ENCODE peak calls at places on chromosomes 5 and 9, in five cellular contexts. D is left lung, V is A549, T is heart left ventricle, O is cardiac muscle cell. I is an unnamed sample.

GRCh38 chr5:111389390-111390082 is 122.8 kb downstream of the STARD4 start:
- DNase-seq in O (no peak), T (no peak), V (peak; percentile 2), D (no peak), I (no peak)

GRCh38 chr5:66769839-66770617 is 173.8 kb downstream of the MAST4 start:
- DNase-seq in O (peak; percentile 40), D (no peak), V (peak; percentile 2), T (peak; percentile 16), I (no peak)

GRCh38 chr5:147177125-147177840 is 57.5 kb upstream of the STK32A start:
- DNase-seq in D (no peak), V (no peak), O (peak; percentile 82), T (no peak), I (no peak)

GRCh38 chr9:105296889-105297288 is 52.4 kb downstream of the SLC44A1 start:
- DNase-seq in D (no peak), T (no peak), O (peak; percentile 97), V (peak; percentile 83), I (no peak)

GRCh38 chr5:159947708-159948358 is 31.6 kb downstream of the ADRA1B start:
- DNase-seq in O (peak; percentile 45), V (peak; percentile 19), T (no peak), D (no peak), I (no peak)

GRCh38 chr9:25648116-25648515 is 30.1 kb downstream of the TUSC1 start:
- DNase-seq in O (no peak), T (no peak), D (no peak), V (no peak), I (no peak)

GRCh38 chr9:137674307-137675305 is 55.8 kb downstream of the EHMT1 start:
- DNase-seq in T (no peak), V (no peak), O (no peak), D (no peak), I (no peak)

GRCh38 chr9:117825609-117826347 is 121.6 kb downstream of the TLR4 start:
- DNase-seq in V (no peak), O (no peak), D (no peak), T (no peak), I (no peak)

GRCh38 chr5:158718738-158719505 is 380.8 kb downstream of the EBF1 start:
- DNase-seq in O (peak; percentile 73), T (no peak), V (no peak), D (no peak), I (no peak)

DNA sequence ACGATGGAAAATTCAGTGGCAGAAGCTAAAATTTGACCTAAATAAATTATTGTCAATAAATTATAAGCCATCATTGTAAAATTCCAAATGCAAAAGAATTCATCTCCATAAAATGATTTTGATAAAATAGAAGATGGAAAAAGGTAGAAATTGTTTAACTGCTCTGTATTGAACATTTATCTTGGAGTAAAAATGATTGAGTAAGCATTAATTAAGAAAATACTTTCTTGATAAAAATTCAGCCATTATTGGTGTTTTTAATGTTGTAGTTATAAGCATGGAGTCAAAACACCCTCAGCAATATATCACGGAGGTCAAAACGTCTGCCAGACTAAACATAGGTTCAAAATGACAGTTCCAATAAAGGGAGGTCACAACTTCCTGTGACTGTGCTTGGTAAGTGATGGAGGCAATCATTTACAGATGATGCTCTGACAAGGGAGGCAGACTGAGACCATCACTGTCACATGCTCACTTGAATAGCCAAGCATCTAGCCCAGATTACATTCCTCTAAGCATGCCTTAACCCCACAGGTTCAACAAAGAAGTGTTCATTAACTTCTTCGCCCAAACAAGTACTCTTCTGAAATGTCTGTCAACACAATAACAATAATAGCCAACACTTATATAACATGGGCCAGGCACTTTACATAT is 69.5 kb downstream of the SH3TC2 start:
- DNase-seq in D (no peak), O (no peak), V (no peak), T (no peak), I (no peak)
- H3K27ac ChIP-seq in D (no peak overlapping the region), O (no peak overlapping the region), V (no peak overlapping the region), T (no peak overlapping the region), I (no peak overlapping the region)

DNA sequence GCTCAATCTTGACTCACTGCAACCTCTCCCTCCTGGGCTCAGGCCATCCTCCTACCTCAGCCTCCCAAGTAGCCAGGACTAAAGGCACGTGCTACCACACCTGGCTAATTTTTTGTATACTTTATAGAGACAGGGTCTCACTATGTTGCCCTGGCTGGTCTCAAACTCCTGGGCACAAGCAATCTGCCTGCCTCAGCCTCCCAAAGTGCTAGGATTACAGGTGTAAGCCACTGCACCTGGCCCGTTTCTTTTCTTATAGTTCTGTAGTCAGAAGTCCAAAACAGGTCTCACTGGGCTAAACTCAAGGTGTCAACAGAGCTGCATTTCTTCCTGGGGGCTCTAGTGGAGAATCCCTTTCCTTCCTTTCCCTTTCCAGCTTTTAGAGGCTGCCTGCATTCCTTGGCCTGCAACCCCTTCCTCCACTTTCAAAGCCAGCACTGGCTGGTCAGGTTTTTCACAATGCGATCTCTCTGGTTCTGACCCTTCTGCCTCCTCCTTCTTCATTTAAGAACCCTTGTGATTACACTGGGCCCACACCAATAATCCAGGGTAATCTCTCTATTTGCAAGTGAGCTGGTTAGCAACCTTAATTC is 16.3 kb downstream of the IRF1 start:
- DNase-seq in D (no peak), O (no peak), V (no peak), T (no peak), I (no peak)
- H3K27ac ChIP-seq in D (no peak overlapping the region), O (no peak overlapping the region), V (no peak overlapping the region), T (peak overlapping the region; percentile 72), I (no peak overlapping the region)

GRCh38 chr9:35697486-35697885 is 7.8 kb upstream of the TPM2 start:
- DNase-seq in T (no peak), O (no peak), D (no peak), V (no peak), I (no peak)
- H3K27ac ChIP-seq in T (no peak overlapping the region), O (peak overlapping the region; percentile 58), D (no peak overlapping the region), V (no peak overlapping the region), I (peak overlapping the region; percentile 20)

GRCh38 chr9:113504725-113505590 is 41.4 kb downstream of the RGS3 start:
- DNase-seq in V (peak; percentile 33), D (no peak), O (peak; percentile 36), T (no peak), I (no peak)
- H3K27ac ChIP-seq in V (peak overlapping the region; percentile 66), D (no peak overlapping the region), O (no peak overlapping the region), T (peak overlapping the region; percentile 87), I (peak overlapping the region; percentile 9)

GRCh38 chr9:134316444-134317160 is 9.7 kb upstream of the RXRA start:
- DNase-seq in V (no peak), T (peak; percentile 65), O (peak; percentile 73), D (peak; percentile 72), I (no peak)
- H3K27ac ChIP-seq in V (no peak overlapping the region), T (no peak overlapping the region), O (peak overlapping the region; percentile 79), D (no peak overlapping the region), I (no peak overlapping the region)

I was measured in breast epithelium.